ENCODE peak calls at places on chromosomes 2 and 18, in six cellular contexts. One of them, this sample, is unnamed.
A peak's percentile ranks its signal among the peaks of the same experiment; 100 is the strongest.

GRCh38 chr2:54402350-54402749 is 53.8 kb upstream of the SPTBN1 start:
- DNase-seq in GM20000: no peak
- DNase-seq in NCI-H1436 treated with DMSO at 0.1 percent for 48 hours: no peak
- DNase-seq in cardiac fibroblast: peak; percentile 88
- DNase-seq in stimulated activated CD8-positive, alpha-beta memory T cell treated with anti-CD3 and anti-CD28 coated beads, Interleukin-4, amount 100 ng/mL, for 1 hour: no peak
- DNase-seq in NCI-H526: no peak
- DNase-seq in this sample: no peak

GRCh38 chr2:223203971-223204370 is 152.0 kb downstream of the KCNE4 start:
- DNase-seq in stimulated activated CD8-positive, alpha-beta memory T cell treated with anti-CD3 and anti-CD28 coated beads, Interleukin-4, amount 100 ng/mL, for 1 hour: no peak
- DNase-seq in cardiac fibroblast: peak; percentile 35
- DNase-seq in NCI-H1436 treated with DMSO at 0.1 percent for 48 hours: no peak
- DNase-seq in GM20000: no peak
- DNase-seq in NCI-H526: peak; percentile 54
- DNase-seq in this sample: no peak

GRCh38 chr2:167264380-167264779 is 376.1 kb downstream of the XIRP2 start:
- DNase-seq in NCI-H1436 treated with DMSO at 0.1 percent for 48 hours: no peak
- DNase-seq in GM20000: no peak
- DNase-seq in NCI-H526: peak; percentile 63
- DNase-seq in stimulated activated CD8-positive, alpha-beta memory T cell treated with anti-CD3 and anti-CD28 coated beads, Interleukin-4, amount 100 ng/mL, for 1 hour: no peak
- DNase-seq in cardiac fibroblast: peak; percentile 34
- DNase-seq in this sample: no peak

GRCh38 chr2:226272435-226272834 is 527.2 kb downstream of the IRS1 start:
- DNase-seq in GM20000: no peak
- DNase-seq in NCI-H526: no peak
- DNase-seq in cardiac fibroblast: no peak
- DNase-seq in NCI-H1436 treated with DMSO at 0.1 percent for 48 hours: no peak
- DNase-seq in stimulated activated CD8-positive, alpha-beta memory T cell treated with anti-CD3 and anti-CD28 coated beads, Interleukin-4, amount 100 ng/mL, for 1 hour: no peak
- DNase-seq in this sample: no peak

GRCh38 chr18:74230922-74231714 is 60.6 kb downstream of the CYB5A start:
- DNase-seq in NCI-H526: no peak
- DNase-seq in stimulated activated CD8-positive, alpha-beta memory T cell treated with anti-CD3 and anti-CD28 coated beads, Interleukin-4, amount 100 ng/mL, for 1 hour: no peak
- DNase-seq in GM20000: no peak
- DNase-seq in NCI-H1436 treated with DMSO at 0.1 percent for 48 hours: no peak
- DNase-seq in cardiac fibroblast: no peak
- DNase-seq in this sample: no peak

GRCh38 chr2:214076527-214076926 is 334.3 kb upstream of the VWC2L start:
- DNase-seq in NCI-H1436 treated with DMSO at 0.1 percent for 48 hours: no peak
- DNase-seq in NCI-H526: no peak
- DNase-seq in GM20000: no peak
- DNase-seq in cardiac fibroblast: no peak
- DNase-seq in stimulated activated CD8-positive, alpha-beta memory T cell treated with anti-CD3 and anti-CD28 coated beads, Interleukin-4, amount 100 ng/mL, for 1 hour: no peak
- DNase-seq in this sample: no peak

GRCh38 chr2:151730242-151730975 is 3.9 kb downstream of the NEB start:
- DNase-seq in stimulated activated CD8-positive, alpha-beta memory T cell treated with anti-CD3 and anti-CD28 coated beads, Interleukin-4, amount 100 ng/mL, for 1 hour: no peak
- DNase-seq in NCI-H526: no peak
- DNase-seq in cardiac fibroblast: peak; percentile 1
- DNase-seq in GM20000: peak; percentile 24
- DNase-seq in NCI-H1436 treated with DMSO at 0.1 percent for 48 hours: no peak
- DNase-seq in this sample: no peak

GRCh38 chr2:120786559-120786960 is 50.9 kb downstream of the GLI2 start:
- DNase-seq in GM20000: no peak
- DNase-seq in cardiac fibroblast: no peak
- DNase-seq in stimulated activated CD8-positive, alpha-beta memory T cell treated with anti-CD3 and anti-CD28 coated beads, Interleukin-4, amount 100 ng/mL, for 1 hour: no peak
- DNase-seq in NCI-H526: no peak
- DNase-seq in NCI-H1436 treated with DMSO at 0.1 percent for 48 hours: no peak
- DNase-seq in this sample: no peak

This sample was measured in GM12878.